ENCODE peak calls at places on chromosomes 16 and 17, in six cellular contexts. One of them, this sample, is unnamed.

GRCh38 chr16:27430923-27431484 is 29.0 kb downstream of the IL21R start:
- DNase-seq in thoracic aorta: no peak
- DNase-seq in left ventricle myocardium inferior: no peak
- DNase-seq in uterus: no peak
- DNase-seq in OCI-LY7: peak; percentile 70
- DNase-seq in breast epithelium: no peak
- DNase-seq in this sample: no peak

GRCh38 chr17:10130733-10131132 is 67.7 kb downstream of the GAS7 start:
- DNase-seq in breast epithelium: no peak
- DNase-seq in uterus: no peak
- DNase-seq in thoracic aorta: no peak
- DNase-seq in left ventricle myocardium inferior: no peak
- DNase-seq in OCI-LY7: no peak
- DNase-seq in this sample: no peak

GRCh38 chr16:54285414-54286066 is 1.0 kb downstream of the IRX3 start:
- DNase-seq in uterus: no peak
- DNase-seq in left ventricle myocardium inferior: peak; percentile 51
- DNase-seq in breast epithelium: no peak
- DNase-seq in OCI-LY7: no peak
- DNase-seq in thoracic aorta: no peak
- DNase-seq in this sample: peak; percentile 75

GRCh38 chr16:82756283-82756599 is 129.5 kb downstream of the CDH13 start:
- DNase-seq in OCI-LY7: no peak
- DNase-seq in thoracic aorta: no peak
- DNase-seq in uterus: no peak
- DNase-seq in breast epithelium: no peak
- DNase-seq in left ventricle myocardium inferior: no peak
- DNase-seq in this sample: no peak

GRCh38 chr17:57578608-57578990 is 166.5 kb downstream of the CCDC182 start:
- DNase-seq in left ventricle myocardium inferior: no peak
- DNase-seq in OCI-LY7: no peak
- DNase-seq in uterus: no peak
- DNase-seq in thoracic aorta: no peak
- DNase-seq in breast epithelium: no peak
- DNase-seq in this sample: no peak

GRCh38 chr17:75380315-75380714 is 25.2 kb downstream of the GRB2 start:
- DNase-seq in left ventricle myocardium inferior: no peak
- DNase-seq in thoracic aorta: no peak
- DNase-seq in uterus: no peak
- DNase-seq in breast epithelium: no peak
- DNase-seq in OCI-LY7: no peak
- DNase-seq in this sample: no peak

GRCh38 chr16:75198135-75198600 is 8.8 kb downstream of the CTRB2 start:
- DNase-seq in uterus: no peak
- DNase-seq in left ventricle myocardium inferior: no peak
- DNase-seq in thoracic aorta: no peak
- DNase-seq in OCI-LY7: no peak
- DNase-seq in breast epithelium: no peak
- DNase-seq in this sample: no peak

GRCh38 chr16:52816993-52817392 is 235.7 kb downstream of the CHD9NB start:
- DNase-seq in breast epithelium: no peak
- DNase-seq in left ventricle myocardium inferior: no peak
- DNase-seq in thoracic aorta: no peak
- DNase-seq in OCI-LY7: no peak
- DNase-seq in uterus: no peak
- DNase-seq in this sample: no peak

GRCh38 chr17:56292010-56292409 is 138.7 kb downstream of the ANKFN1 start:
- DNase-seq in thoracic aorta: no peak
- DNase-seq in left ventricle myocardium inferior: no peak
- DNase-seq in OCI-LY7: no peak
- DNase-seq in breast epithelium: no peak
- DNase-seq in uterus: no peak
- DNase-seq in this sample: no peak

GRCh38 chr16:4360538-4361021 is 9.5 kb upstream of the PAM16 start:
- DNase-seq in thoracic aorta: no peak
- DNase-seq in breast epithelium: no peak
- DNase-seq in left ventricle myocardium inferior: no peak
- DNase-seq in uterus: no peak
- DNase-seq in OCI-LY7: no peak
- DNase-seq in this sample: no peak

GRCh38 chr16:69340095-69340644 is 598 bp downstream of the NIP7 start:
- DNase-seq in left ventricle myocardium inferior: no peak
- DNase-seq in OCI-LY7: no peak
- DNase-seq in uterus: no peak
- DNase-seq in thoracic aorta: no peak
- DNase-seq in breast epithelium: no peak
- DNase-seq in this sample: no peak

GRCh38 chr17:49890077-49890821 is 42.4 kb upstream of the TAC4 start:
- DNase-seq in uterus: no peak
- DNase-seq in OCI-LY7: no peak
- DNase-seq in thoracic aorta: no peak
- DNase-seq in breast epithelium: no peak
- DNase-seq in left ventricle myocardium inferior: peak; percentile 39
- DNase-seq in this sample: peak; percentile 55

GRCh38 chr16:1137604-1138003 is 15.3 kb upstream of the CACNA1H start:
- DNase-seq in left ventricle myocardium inferior: no peak
- DNase-seq in breast epithelium: no peak
- DNase-seq in thoracic aorta: no peak
- DNase-seq in uterus: no peak
- DNase-seq in OCI-LY7: no peak
- DNase-seq in this sample: no peak

GRCh38 chr16:1300664-1301476 is 8.6 kb upstream of the UBE2I start:
- DNase-seq in left ventricle myocardium inferior: peak; percentile 66
- DNase-seq in thoracic aorta: no peak
- DNase-seq in uterus: no peak
- DNase-seq in breast epithelium: peak; percentile 81
- DNase-seq in OCI-LY7: peak; percentile 69
- DNase-seq in this sample: peak; percentile 86

GRCh38 chr16:57610611-57611010 is 17.8 kb upstream of the ADGRG1 start:
- DNase-seq in left ventricle myocardium inferior: no peak
- DNase-seq in OCI-LY7: no peak
- DNase-seq in thoracic aorta: no peak
- DNase-seq in breast epithelium: no peak
- DNase-seq in uterus: no peak
- DNase-seq in this sample: peak; percentile 26

GRCh38 chr17:82812058-82812457 is 27.8 kb downstream of the ZNF750 start:
- DNase-seq in breast epithelium: no peak
- DNase-seq in OCI-LY7: no peak
- DNase-seq in left ventricle myocardium inferior: no peak
- DNase-seq in uterus: no peak
- DNase-seq in thoracic aorta: no peak
- DNase-seq in this sample: no peak
- H3K4me1 ChIP-seq in breast epithelium: no peaks in the 10 kb centered on the region
- H3K4me1 ChIP-seq in OCI-LY7: no peaks in the 10 kb centered on the region
- H3K4me1 ChIP-seq in left ventricle myocardium inferior: peaks cover 9% of the 10 kb centered on the region
- H3K4me1 ChIP-seq in uterus: no peaks in the 10 kb centered on the region
- H3K4me1 ChIP-seq in thoracic aorta: peaks cover 9% of the 10 kb centered on the region
- H3K4me1 ChIP-seq in this sample: no peaks in the 10 kb centered on the region

GRCh38 chr17:45950888-45951287 is 48.2 kb upstream of the STH start:
- DNase-seq in breast epithelium: peak; percentile 31
- DNase-seq in uterus: no peak
- DNase-seq in OCI-LY7: no peak
- DNase-seq in left ventricle myocardium inferior: no peak
- DNase-seq in thoracic aorta: no peak
- DNase-seq in this sample: no peak
- H3K4me1 ChIP-seq in breast epithelium: no peaks in the 10 kb centered on the region
- H3K4me1 ChIP-seq in uterus: peaks cover 4% of the 10 kb centered on the region
- H3K4me1 ChIP-seq in OCI-LY7: no peaks in the 10 kb centered on the region
- H3K4me1 ChIP-seq in left ventricle myocardium inferior: peaks cover 15% of the 10 kb centered on the region
- H3K4me1 ChIP-seq in thoracic aorta: peaks cover 23% of the 10 kb centered on the region
- H3K4me1 ChIP-seq in this sample: peaks cover 2% of the 10 kb centered on the region

DNA sequence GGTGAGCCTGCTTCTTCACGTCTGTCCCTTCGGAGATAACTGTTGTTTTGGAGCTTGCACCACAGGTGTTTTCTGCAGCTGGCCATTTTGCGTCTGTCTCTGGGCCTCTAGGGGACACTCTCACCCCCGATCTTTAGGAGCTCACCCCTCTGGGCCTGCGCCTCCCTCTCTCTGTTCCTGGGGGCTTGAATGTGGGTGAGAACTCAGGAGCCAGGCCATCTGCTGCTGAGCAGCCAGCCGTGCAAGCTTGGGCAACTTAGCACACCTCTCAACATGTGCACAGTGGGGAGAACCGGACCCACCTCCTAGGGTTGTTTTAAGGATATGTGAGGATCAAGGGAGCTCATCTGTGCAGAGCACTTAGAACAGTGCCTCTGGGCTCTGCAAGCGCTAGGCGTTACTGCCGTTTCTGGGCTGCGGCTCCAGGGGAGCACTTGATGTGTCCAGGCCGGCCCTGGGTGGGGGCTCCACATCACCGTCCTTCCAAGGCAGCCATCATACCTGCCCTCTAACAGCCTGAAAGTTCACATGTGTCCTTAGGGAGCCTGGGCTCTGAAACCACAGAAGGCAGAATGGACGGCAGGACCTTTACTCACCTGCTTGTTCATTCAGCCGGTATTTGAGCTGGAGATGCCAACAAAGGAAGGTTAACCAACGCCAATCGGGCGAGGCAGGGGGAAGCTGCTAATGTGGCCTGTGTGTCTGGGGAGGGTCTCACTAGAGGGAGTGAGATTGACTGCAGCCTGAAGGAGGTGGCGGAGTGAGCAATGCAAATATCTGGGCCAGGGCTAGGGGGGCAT is 66.3 kb downstream of the MRC2 start:
- DNase-seq in thoracic aorta: no peak
- DNase-seq in breast epithelium: no peak
- DNase-seq in left ventricle myocardium inferior: no peak
- DNase-seq in uterus: no peak
- DNase-seq in OCI-LY7: no peak
- DNase-seq in this sample: no peak
- H3K4me1 ChIP-seq in thoracic aorta: peaks cover 15% of the 10 kb centered on the region
- H3K4me1 ChIP-seq in breast epithelium: no peaks in the 10 kb centered on the region
- H3K4me1 ChIP-seq in left ventricle myocardium inferior: peaks cover 26% of the 10 kb centered on the region
- H3K4me1 ChIP-seq in uterus: peaks cover 5% of the 10 kb centered on the region
- H3K4me1 ChIP-seq in OCI-LY7: no peaks in the 10 kb centered on the region
- H3K4me1 ChIP-seq in this sample: peaks cover 5% of the 10 kb centered on the region

GRCh38 chr16:81592353-81592866 is 147.8 kb downstream of the CMIP start:
- DNase-seq in thoracic aorta: no peak
- DNase-seq in left ventricle myocardium inferior: no peak
- DNase-seq in OCI-LY7: no peak
- DNase-seq in breast epithelium: no peak
- DNase-seq in uterus: no peak
- DNase-seq in this sample: no peak
- H3K4me1 ChIP-seq in thoracic aorta: no peaks in the 10 kb centered on the region
- H3K4me1 ChIP-seq in left ventricle myocardium inferior: peaks cover 9% of the 10 kb centered on the region
- H3K4me1 ChIP-seq in OCI-LY7: peaks cover 4% of the 10 kb centered on the region
- H3K4me1 ChIP-seq in breast epithelium: no peaks in the 10 kb centered on the region
- H3K4me1 ChIP-seq in uterus: no peaks in the 10 kb centered on the region
- H3K4me1 ChIP-seq in this sample: peaks cover 2% of the 10 kb centered on the region

DNA sequence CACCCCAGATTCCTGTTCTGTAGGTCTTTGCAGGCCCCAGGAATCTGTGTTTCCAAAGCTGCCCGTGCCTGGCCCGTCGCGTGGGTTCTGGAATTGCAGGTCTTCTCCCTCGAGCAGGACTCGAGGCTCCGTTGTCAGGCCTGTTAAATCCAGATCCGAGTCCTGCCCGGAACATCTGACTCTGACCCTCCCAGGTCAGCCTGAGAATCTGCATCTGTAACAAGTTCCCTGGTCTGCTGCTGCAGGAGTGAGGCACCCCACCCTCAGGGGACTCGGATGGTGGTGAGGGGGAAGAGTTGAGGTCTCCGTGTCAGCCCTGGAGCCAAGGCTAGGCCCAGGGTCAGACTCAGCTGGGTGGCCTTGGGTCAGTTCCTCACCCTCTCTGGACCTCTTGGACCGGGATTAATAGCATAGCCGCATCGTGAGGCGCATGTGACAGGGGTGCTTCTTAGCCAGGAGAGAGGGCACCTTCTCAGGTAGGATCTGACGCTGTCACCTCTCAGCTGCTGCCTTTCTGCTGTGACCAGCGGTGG is 8.8 kb downstream of the SPIRE2 start:
- DNase-seq in thoracic aorta: no peak
- DNase-seq in OCI-LY7: no peak
- DNase-seq in left ventricle myocardium inferior: no peak
- DNase-seq in breast epithelium: no peak
- DNase-seq in uterus: no peak
- DNase-seq in this sample: no peak
- H3K4me1 ChIP-seq in thoracic aorta: peaks cover 3% of the 10 kb centered on the region
- H3K4me1 ChIP-seq in OCI-LY7: peaks cover 44% of the 10 kb centered on the region
- H3K4me1 ChIP-seq in left ventricle myocardium inferior: no peaks in the 10 kb centered on the region
- H3K4me1 ChIP-seq in breast epithelium: no peaks in the 10 kb centered on the region
- H3K4me1 ChIP-seq in uterus: no peaks in the 10 kb centered on the region
- H3K4me1 ChIP-seq in this sample: no peaks in the 10 kb centered on the region

DNA sequence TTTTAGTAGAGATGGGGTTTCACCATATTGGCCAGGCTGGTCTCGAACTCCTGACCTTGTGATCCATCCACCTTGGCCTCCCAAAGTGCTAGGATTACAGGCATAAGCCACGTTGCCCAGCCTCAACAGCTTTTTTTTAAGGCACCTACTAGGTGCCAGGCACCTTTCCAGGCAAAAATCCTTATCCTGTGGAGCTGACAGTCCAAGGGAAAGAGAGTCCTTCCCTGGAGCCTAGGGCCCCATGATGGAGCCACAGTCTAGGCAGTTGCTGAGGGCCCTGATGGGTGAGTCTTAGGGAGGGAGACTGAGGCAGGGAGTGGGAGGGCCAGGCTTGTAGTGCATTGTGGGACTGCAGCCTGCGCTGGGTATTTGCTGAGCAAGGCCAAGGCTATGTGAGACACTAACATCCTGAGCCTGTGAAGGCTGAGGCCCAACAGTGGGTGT is 79.6 kb upstream of the TOB1 start:
- DNase-seq in uterus: peak; percentile 14
- DNase-seq in breast epithelium: no peak
- DNase-seq in OCI-LY7: no peak
- DNase-seq in thoracic aorta: no peak
- DNase-seq in left ventricle myocardium inferior: no peak
- DNase-seq in this sample: peak; percentile 35
- H3K4me1 ChIP-seq in uterus: peaks cover 29% of the 10 kb centered on the region
- H3K4me1 ChIP-seq in breast epithelium: peaks cover 38% of the 10 kb centered on the region
- H3K4me1 ChIP-seq in OCI-LY7: peaks cover 23% of the 10 kb centered on the region
- H3K4me1 ChIP-seq in thoracic aorta: peaks cover 50% of the 10 kb centered on the region
- H3K4me1 ChIP-seq in left ventricle myocardium inferior: peaks cover 62% of the 10 kb centered on the region
- H3K4me1 ChIP-seq in this sample: peaks cover 13% of the 10 kb centered on the region

GRCh38 chr17:17942846-17943245 is 29.4 kb downstream of the TOM1L2 start:
- DNase-seq in thoracic aorta: no peak
- DNase-seq in OCI-LY7: no peak
- DNase-seq in left ventricle myocardium inferior: no peak
- DNase-seq in breast epithelium: no peak
- DNase-seq in uterus: no peak
- DNase-seq in this sample: no peak
- H3K4me1 ChIP-seq in thoracic aorta: peaks cover 74% of the 10 kb centered on the region
- H3K4me1 ChIP-seq in OCI-LY7: peaks cover 8% of the 10 kb centered on the region
- H3K4me1 ChIP-seq in left ventricle myocardium inferior: peaks cover 98% of the 10 kb centered on the region
- H3K4me1 ChIP-seq in breast epithelium: peaks cover 7% of the 10 kb centered on the region
- H3K4me1 ChIP-seq in uterus: peaks cover 9% of the 10 kb centered on the region
- H3K4me1 ChIP-seq in this sample: peaks cover 31% of the 10 kb centered on the region

GRCh38 chr17:64500923-64501765 is 4.3 kb upstream of the POLG2 start:
- DNase-seq in thoracic aorta: no peak
- DNase-seq in uterus: no peak
- DNase-seq in breast epithelium: no peak
- DNase-seq in OCI-LY7: no peak
- DNase-seq in left ventricle myocardium inferior: no peak
- DNase-seq in this sample: no peak
- H3K4me1 ChIP-seq in thoracic aorta: peaks cover 65% of the 10 kb centered on the region
- H3K4me1 ChIP-seq in uterus: peaks cover 3% of the 10 kb centered on the region
- H3K4me1 ChIP-seq in breast epithelium: peaks cover 10% of the 10 kb centered on the region
- H3K4me1 ChIP-seq in OCI-LY7: peaks cover 72% of the 10 kb centered on the region
- H3K4me1 ChIP-seq in left ventricle myocardium inferior: peaks cover 99% of the 10 kb centered on the region
- H3K4me1 ChIP-seq in this sample: peaks cover 3% of the 10 kb centered on the region